ENCODE peak calls at places on chromosomes 6 and 20, in four cellular contexts. One of them, this sample, is unnamed.
A peak's percentile ranks its signal among the peaks of the same experiment; 100 is the strongest.

GRCh38 chr6:116165596-116165995 is 39.7 kb upstream of the COL10A1 start:
- DNase-seq in K562: no peak
- DNase-seq in GM12878: peak; percentile 26
- DNase-seq in HL-60: no peak
- DNase-seq in this sample: no peak

GRCh38 chr6:72646604-72647485 is 25.0 kb downstream of the KCNQ5 start:
- DNase-seq in K562: no peak
- DNase-seq in GM12878: no peak
- DNase-seq in HL-60: no peak
- DNase-seq in this sample: no peak

GRCh38 chr6:1255646-1256365 is 56.1 kb upstream of the FOXQ1 start:
- DNase-seq in K562: no peak
- DNase-seq in GM12878: no peak
- DNase-seq in HL-60: no peak
- DNase-seq in this sample: no peak

GRCh38 chr6:41901882-41902519 is 6.8 kb upstream of the USP49 start:
- DNase-seq in K562: peak; percentile 84
- DNase-seq in GM12878: no peak
- DNase-seq in HL-60: no peak
- DNase-seq in this sample: peak; percentile 29

GRCh38 chr6:38316099-38316868 is 323.4 kb downstream of the BTBD9 start:
- DNase-seq in K562: no peak
- DNase-seq in GM12878: no peak
- DNase-seq in HL-60: no peak
- DNase-seq in this sample: no peak

GRCh38 chr20:32537657-32538525 is 47.2 kb downstream of the NOL4L start:
- DNase-seq in K562: peak; percentile 90
- DNase-seq in GM12878: no peak
- DNase-seq in HL-60: no peak
- DNase-seq in this sample: no peak

GRCh38 chr20:46300281-46300680 is 8.0 kb downstream of the CDH22 start:
- DNase-seq in K562: no peak
- DNase-seq in GM12878: no peak
- DNase-seq in HL-60: no peak
- DNase-seq in this sample: no peak

GRCh38 chr6:352474-352873 is 39.1 kb upstream of the IRF4 start:
- DNase-seq in K562: no peak
- DNase-seq in GM12878: no peak
- DNase-seq in HL-60: no peak
- DNase-seq in this sample: no peak

GRCh38 chr20:59039233-59039632 is 3.4 kb downstream of the PRELID3B start:
- DNase-seq in K562: no peak
- DNase-seq in GM12878: no peak
- DNase-seq in HL-60: no peak
- DNase-seq in this sample: no peak

GRCh38 chr20:53162251-53162835 is 190.2 kb downstream of the TSHZ2 start:
- DNase-seq in K562: peak; percentile 84
- DNase-seq in GM12878: no peak
- DNase-seq in HL-60: no peak
- DNase-seq in this sample: no peak

GRCh38 chr6:39791311-39791710 is 865 bp upstream of the DAAM2 start:
- DNase-seq in K562: peak; percentile 13
- DNase-seq in GM12878: no peak
- DNase-seq in HL-60: no peak
- DNase-seq in this sample: no peak

GRCh38 chr6:27553123-27553904 is 80.4 kb upstream of the ZNF184 start:
- DNase-seq in K562: peak; percentile 94
- DNase-seq in GM12878: peak; percentile 82
- DNase-seq in HL-60: no peak
- DNase-seq in this sample: peak; percentile 30

GRCh38 chr6:103273048-103273447 is 1586.7 kb downstream of the HACE1 start:
- DNase-seq in K562: no peak
- DNase-seq in GM12878: no peak
- DNase-seq in HL-60: peak; percentile 1
- DNase-seq in this sample: no peak

GRCh38 chr20:64104667-64105451 is 2.5 kb downstream of the NPBWR2 start:
- DNase-seq in K562: no peak
- DNase-seq in GM12878: no peak
- DNase-seq in HL-60: no peak
- DNase-seq in this sample: no peak

GRCh38 chr20:57688864-57689263 is 21.0 kb downstream of the PMEPA1 start:
- DNase-seq in K562: no peak
- DNase-seq in GM12878: no peak
- DNase-seq in HL-60: no peak
- DNase-seq in this sample: no peak

GRCh38 chr6:127765949-127766348 is 134.9 kb downstream of the THEMIS start:
- DNase-seq in K562: no peak
- DNase-seq in GM12878: no peak
- DNase-seq in HL-60: no peak
- DNase-seq in this sample: no peak

GRCh38 chr20:53984354-53984753 is 86.0 kb downstream of the BCAS1 start:
- DNase-seq in K562: no peak
- DNase-seq in GM12878: no peak
- DNase-seq in HL-60: no peak
- DNase-seq in this sample: no peak

GRCh38 chr20:57391439-57392129 is 388 bp downstream of the RBM38 start:
- DNase-seq in K562: peak; percentile 63
- DNase-seq in GM12878: no peak
- DNase-seq in HL-60: no peak
- DNase-seq in this sample: no peak

GRCh38 chr6:143027058-143027457 is 33.6 kb upstream of the AIG1 start:
- DNase-seq in K562: peak; percentile 45
- DNase-seq in GM12878: no peak
- DNase-seq in HL-60: no peak
- DNase-seq in this sample: no peak

GRCh38 chr20:17026346-17026745 is 200.5 kb upstream of the PCSK2 start:
- DNase-seq in K562: no peak
- DNase-seq in GM12878: no peak
- DNase-seq in HL-60: no peak
- DNase-seq in this sample: no peak

GRCh38 chr6:168167431-168168315 is 88.7 kb upstream of the FRMD1 start:
- DNase-seq in K562: no peak
- DNase-seq in GM12878: no peak
- DNase-seq in HL-60: no peak
- DNase-seq in this sample: no peak

GRCh38 chr6:139597087-139597763 is 222.8 kb upstream of the CITED2 start:
- DNase-seq in K562: no peak
- DNase-seq in GM12878: no peak
- DNase-seq in HL-60: no peak
- DNase-seq in this sample: no peak

GRCh38 chr20:38724603-38725457 is 544 bp downstream of the SLC32A1 start:
- DNase-seq in K562: no peak
- DNase-seq in GM12878: no peak
- DNase-seq in HL-60: no peak
- DNase-seq in this sample: peak; percentile 30

DNA sequence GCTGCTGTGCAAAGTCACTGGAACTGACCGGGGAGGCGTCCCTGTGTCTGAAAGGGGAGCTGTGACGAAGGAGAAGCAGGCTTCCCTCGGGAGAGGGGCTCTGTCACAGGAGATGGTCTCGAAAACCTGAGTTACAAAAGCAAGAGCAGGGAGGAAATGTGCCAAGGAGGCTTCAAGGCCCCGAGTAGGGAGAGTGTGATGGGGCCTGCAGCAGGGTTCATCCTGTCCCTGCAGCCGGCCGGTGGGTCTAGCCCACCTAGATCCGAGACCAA is 16.7 kb downstream of the DYNLT1 start:
- DNase-seq in K562: no peak
- DNase-seq in GM12878: no peak
- DNase-seq in HL-60: no peak
- DNase-seq in this sample: no peak
- TF ChIP-seq SPI1 in K562: no peak
- TF ChIP-seq SPI1 in GM12878: no peak
- TF ChIP-seq SPI1 in HL-60: no peak
- TF ChIP-seq SPI1 in this sample: no peak

GRCh38 chr6:4615891-4616290 is 160.3 kb upstream of the CDYL start:
- DNase-seq in K562: no peak
- DNase-seq in GM12878: no peak
- DNase-seq in HL-60: no peak
- DNase-seq in this sample: no peak
- TF ChIP-seq POLR2AphosphoS5 in K562: no peak
- TF ChIP-seq POLR2AphosphoS5 in GM12878: no peak
- TF ChIP-seq POLR2AphosphoS5 in HL-60: no peak
- TF ChIP-seq POLR2AphosphoS5 in this sample: no peak

GRCh38 chr6:131787955-131788712 is 19.7 kb upstream of the ENPP1 start:
- DNase-seq in K562: no peak
- DNase-seq in GM12878: no peak
- DNase-seq in HL-60: no peak
- DNase-seq in this sample: no peak
- TF ChIP-seq SPI1 in K562: no peak
- TF ChIP-seq SPI1 in GM12878: no peak
- TF ChIP-seq SPI1 in HL-60: no peak
- TF ChIP-seq SPI1 in this sample: no peak

GRCh38 chr6:53347921-53348435 is 772 bp downstream of the ELOVL5 start:
- DNase-seq in K562: peak; percentile 77
- DNase-seq in GM12878: no peak
- DNase-seq in HL-60: no peak
- DNase-seq in this sample: no peak
- TF ChIP-seq POLR2AphosphoS5 in K562: peak; percentile 32
- TF ChIP-seq POLR2AphosphoS5 in GM12878: no peak
- TF ChIP-seq POLR2AphosphoS5 in HL-60: no peak
- TF ChIP-seq POLR2AphosphoS5 in this sample: no peak

DNA sequence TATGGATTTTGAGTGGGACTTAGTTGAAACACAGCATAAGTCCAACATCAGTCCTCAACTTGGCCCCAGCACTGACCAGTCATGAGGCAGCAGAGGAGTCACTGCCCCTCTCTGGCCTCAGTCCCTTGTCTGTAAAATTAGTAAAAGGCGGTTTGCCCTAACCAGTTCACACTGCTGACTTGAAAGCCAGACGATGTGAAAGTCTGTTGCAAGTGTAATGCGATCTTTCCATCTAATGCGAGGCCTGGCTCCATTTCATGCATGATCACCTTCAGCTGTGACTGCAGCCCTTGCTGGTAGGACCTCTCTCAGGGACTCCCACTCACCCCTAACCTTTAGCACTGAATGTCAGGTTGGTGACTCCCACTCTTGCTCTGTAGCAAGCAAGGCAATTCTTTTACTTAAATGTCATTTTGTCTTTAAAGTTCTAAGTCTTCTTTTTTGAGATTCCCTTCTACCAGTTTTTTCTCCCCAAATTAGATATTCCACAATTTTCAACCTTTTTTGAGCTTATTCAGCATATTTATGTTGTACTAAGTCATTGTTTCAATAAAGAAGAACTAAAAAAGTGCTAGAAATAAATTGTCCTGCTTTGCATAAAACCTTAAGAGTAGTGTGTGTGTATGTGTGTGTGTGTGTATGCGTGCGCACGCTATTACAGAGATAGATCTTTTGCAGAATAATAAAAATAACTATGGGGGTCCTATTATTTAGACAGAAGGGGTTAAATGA is 245.5 kb downstream of the PACRG start:
- DNase-seq in K562: no peak
- DNase-seq in GM12878: no peak
- DNase-seq in HL-60: no peak
- DNase-seq in this sample: no peak
- TF ChIP-seq SPI1 in K562: no peak
- TF ChIP-seq SPI1 in GM12878: no peak
- TF ChIP-seq SPI1 in HL-60: no peak
- TF ChIP-seq SPI1 in this sample: no peak

DNA sequence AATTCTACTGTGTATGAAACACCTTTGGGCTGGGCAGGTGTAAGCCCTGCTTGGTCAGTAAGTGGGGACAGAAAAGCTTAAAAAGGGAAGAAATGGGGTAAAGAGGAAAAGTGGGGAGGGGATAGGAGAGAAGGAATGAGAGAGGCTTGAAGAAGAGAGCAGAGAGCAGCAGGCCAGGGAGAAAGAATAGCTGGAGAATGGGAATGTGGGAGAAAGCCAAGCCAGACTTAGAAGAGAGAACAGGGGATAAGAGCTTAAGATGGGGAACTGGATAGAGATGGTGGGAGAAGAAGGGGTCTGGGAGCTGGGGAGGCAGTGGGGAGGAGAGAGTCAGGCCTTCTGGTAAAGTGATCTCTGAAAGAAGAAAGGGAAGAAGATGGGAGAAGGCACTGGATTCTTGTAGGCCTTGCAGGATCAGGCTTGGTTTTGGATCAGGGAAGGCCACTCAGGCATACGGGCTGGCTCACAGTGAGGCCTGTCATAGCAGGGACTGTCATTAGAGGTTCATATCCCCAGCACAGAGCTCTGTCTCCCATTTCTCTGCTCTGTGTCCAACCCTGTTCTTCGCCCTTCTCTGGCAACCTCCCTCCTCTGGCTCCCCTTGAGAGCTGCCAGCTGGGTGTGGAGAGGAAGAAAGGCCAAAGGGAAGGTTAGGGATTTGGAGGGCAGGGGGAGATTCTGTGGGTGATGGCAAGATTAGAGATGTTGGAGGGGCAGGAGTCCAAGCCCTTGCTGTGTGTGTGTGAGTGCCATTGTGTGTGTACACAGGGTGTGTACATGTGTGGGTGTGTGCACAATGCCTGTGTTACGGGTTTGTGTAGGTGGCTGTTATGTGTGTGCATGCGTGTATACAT is 9.3 kb downstream of the SYNGAP1 start:
- DNase-seq in K562: peak; percentile 33
- DNase-seq in GM12878: no peak
- DNase-seq in HL-60: no peak
- DNase-seq in this sample: no peak
- TF ChIP-seq POLR2AphosphoS5 in K562: no peak
- TF ChIP-seq POLR2AphosphoS5 in GM12878: no peak
- TF ChIP-seq POLR2AphosphoS5 in HL-60: no peak
- TF ChIP-seq POLR2AphosphoS5 in this sample: no peak

DNA sequence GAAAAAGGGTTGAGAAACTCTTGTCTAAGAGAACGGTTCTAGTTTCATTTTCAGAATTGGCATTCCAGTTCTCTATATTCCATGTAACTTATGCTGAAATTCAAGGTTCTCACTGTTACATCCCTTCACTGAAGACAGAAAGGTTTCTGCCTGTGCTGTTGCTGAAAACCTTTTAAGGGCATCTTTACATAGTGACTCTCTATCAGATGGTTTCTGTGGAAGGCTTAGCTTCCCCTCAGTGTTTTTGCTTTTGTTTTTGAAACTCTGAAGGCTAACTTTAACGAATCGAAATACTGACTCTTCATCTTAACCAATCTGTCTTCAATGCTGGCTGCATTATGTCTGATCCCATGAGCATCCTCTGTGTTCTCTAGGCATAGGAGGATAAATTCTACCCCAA is 1286.2 kb upstream of the EYS start:
- DNase-seq in K562: no peak
- DNase-seq in GM12878: no peak
- DNase-seq in HL-60: no peak
- DNase-seq in this sample: no peak
- TF ChIP-seq SPI1 in K562: no peak
- TF ChIP-seq SPI1 in GM12878: no peak
- TF ChIP-seq SPI1 in HL-60: no peak
- TF ChIP-seq SPI1 in this sample: no peak

GRCh38 chr6:5098501-5099270 is 13.5 kb downstream of the PPP1R3G start:
- DNase-seq in K562: no peak
- DNase-seq in GM12878: no peak
- DNase-seq in HL-60: no peak
- DNase-seq in this sample: no peak
- TF ChIP-seq POLR2AphosphoS5 in K562: no peak
- TF ChIP-seq POLR2AphosphoS5 in GM12878: no peak
- TF ChIP-seq POLR2AphosphoS5 in HL-60: no peak
- TF ChIP-seq POLR2AphosphoS5 in this sample: no peak

This sample was measured in GM12891.